ENCODE peak calls at places on chromosome 7, in six cellular contexts. One of them, this sample, is unnamed.

GRCh38 chr7:130910949-130911944 is 177.2 kb upstream of the KLF14 start:
- DNase-seq in astrocyte of the hippocampus: peak; percentile 75
- DNase-seq in KBM-7: no peak
- DNase-seq in brain microvascular endothelial cell: peak; percentile 72
- DNase-seq in HepG2: peak; percentile 28
- DNase-seq in GM20000: no peak
- DNase-seq in this sample: no peak

GRCh38 chr7:156448918-156449317 is 191.7 kb upstream of the RNF32 start:
- DNase-seq in astrocyte of the hippocampus: no peak
- DNase-seq in KBM-7: no peak
- DNase-seq in brain microvascular endothelial cell: no peak
- DNase-seq in HepG2: no peak
- DNase-seq in GM20000: no peak
- DNase-seq in this sample: no peak

GRCh38 chr7:16071246-16071857 is 350.0 kb downstream of the CRPPA start:
- DNase-seq in astrocyte of the hippocampus: peak; percentile 77
- DNase-seq in KBM-7: peak; percentile 84
- DNase-seq in brain microvascular endothelial cell: peak; percentile 25
- DNase-seq in HepG2: peak; percentile 50
- DNase-seq in GM20000: peak; percentile 21
- DNase-seq in this sample: no peak

GRCh38 chr7:26346611-26347200 is 55.0 kb downstream of the SNX10 start:
- DNase-seq in astrocyte of the hippocampus: peak; percentile 26
- DNase-seq in KBM-7: no peak
- DNase-seq in brain microvascular endothelial cell: peak; percentile 12
- DNase-seq in HepG2: no peak
- DNase-seq in GM20000: no peak
- DNase-seq in this sample: no peak

GRCh38 chr7:4612939-4613841 is 68.9 kb upstream of the FOXK1 start:
- DNase-seq in astrocyte of the hippocampus: peak; percentile 35
- DNase-seq in KBM-7: peak; percentile 89
- DNase-seq in brain microvascular endothelial cell: peak; percentile 14
- DNase-seq in HepG2: no peak
- DNase-seq in GM20000: no peak
- DNase-seq in this sample: peak; percentile 10

GRCh38 chr7:43313628-43314378 is 201.4 kb downstream of the HECW1 start:
- DNase-seq in astrocyte of the hippocampus: no peak
- DNase-seq in KBM-7: no peak
- DNase-seq in brain microvascular endothelial cell: no peak
- DNase-seq in HepG2: no peak
- DNase-seq in GM20000: no peak
- DNase-seq in this sample: no peak

GRCh38 chr7:50793115-50793946 is 10.6 kb upstream of the GRB10 start:
- DNase-seq in astrocyte of the hippocampus: peak; percentile 90
- DNase-seq in KBM-7: peak; percentile 40
- DNase-seq in brain microvascular endothelial cell: peak; percentile 45
- DNase-seq in HepG2: no peak
- DNase-seq in GM20000: peak; percentile 53
- DNase-seq in this sample: no peak

GRCh38 chr7:104973909-104974415 is 40.0 kb upstream of the KMT2E start:
- DNase-seq in astrocyte of the hippocampus: peak; percentile 71
- DNase-seq in KBM-7: peak; percentile 33
- DNase-seq in brain microvascular endothelial cell: peak; percentile 64
- DNase-seq in HepG2: no peak
- DNase-seq in GM20000: no peak
- DNase-seq in this sample: peak; percentile 75

GRCh38 chr7:1553513-1554210 is 2.3 kb downstream of the TMEM184A start:
- DNase-seq in astrocyte of the hippocampus: no peak
- DNase-seq in KBM-7: no peak
- DNase-seq in brain microvascular endothelial cell: no peak
- DNase-seq in HepG2: no peak
- DNase-seq in GM20000: no peak
- DNase-seq in this sample: no peak

GRCh38 chr7:92057375-92057774 is 76.9 kb downstream of the CYP51A1 start:
- DNase-seq in astrocyte of the hippocampus: peak; percentile 5
- DNase-seq in KBM-7: no peak
- DNase-seq in brain microvascular endothelial cell: no peak
- DNase-seq in HepG2: no peak
- DNase-seq in GM20000: no peak
- DNase-seq in this sample: no peak

GRCh38 chr7:102426268-102427031 is 6.9 kb upstream of the ORAI2 start:
- DNase-seq in astrocyte of the hippocampus: no peak
- DNase-seq in KBM-7: peak; percentile 28
- DNase-seq in brain microvascular endothelial cell: no peak
- DNase-seq in HepG2: no peak
- DNase-seq in GM20000: peak; percentile 81
- DNase-seq in this sample: no peak

GRCh38 chr7:135980665-135981180 is 3.6 kb upstream of the MTPN start:
- DNase-seq in astrocyte of the hippocampus: peak; percentile 29
- DNase-seq in KBM-7: peak; percentile 27
- DNase-seq in brain microvascular endothelial cell: peak; percentile 39
- DNase-seq in HepG2: no peak
- DNase-seq in GM20000: peak; percentile 39
- DNase-seq in this sample: peak; percentile 10

GRCh38 chr7:140446467-140446866 is 32.8 kb downstream of the MKRN1 start:
- DNase-seq in astrocyte of the hippocampus: no peak
- DNase-seq in KBM-7: no peak
- DNase-seq in brain microvascular endothelial cell: no peak
- DNase-seq in HepG2: no peak
- DNase-seq in GM20000: no peak
- DNase-seq in this sample: no peak

GRCh38 chr7:74284781-74285259 is 4.4 kb upstream of the CLIP2 start:
- DNase-seq in astrocyte of the hippocampus: no peak
- DNase-seq in KBM-7: no peak
- DNase-seq in brain microvascular endothelial cell: no peak
- DNase-seq in HepG2: no peak
- DNase-seq in GM20000: peak; percentile 72
- DNase-seq in this sample: no peak

GRCh38 chr7:117086788-117087187 is 133.5 kb downstream of the ST7 start:
- DNase-seq in astrocyte of the hippocampus: peak; percentile 34
- DNase-seq in KBM-7: no peak
- DNase-seq in brain microvascular endothelial cell: peak; percentile 67
- DNase-seq in HepG2: no peak
- DNase-seq in GM20000: peak; percentile 22
- DNase-seq in this sample: no peak

GRCh38 chr7:151415375-151416112 is 5.7 kb upstream of the WDR86 start:
- DNase-seq in astrocyte of the hippocampus: no peak
- DNase-seq in KBM-7: peak; percentile 31
- DNase-seq in brain microvascular endothelial cell: no peak
- DNase-seq in HepG2: peak; percentile 29
- DNase-seq in GM20000: no peak
- DNase-seq in this sample: no peak

GRCh38 chr7:146791344-146792300 is 675.0 kb downstream of the CNTNAP2 start:
- DNase-seq in astrocyte of the hippocampus: peak; percentile 14
- DNase-seq in KBM-7: no peak
- DNase-seq in brain microvascular endothelial cell: no peak
- DNase-seq in HepG2: no peak
- DNase-seq in GM20000: no peak
- DNase-seq in this sample: no peak

GRCh38 chr7:52961084-52961483 is 74.3 kb upstream of the POM121L12 start:
- DNase-seq in astrocyte of the hippocampus: peak; percentile 35
- DNase-seq in KBM-7: no peak
- DNase-seq in brain microvascular endothelial cell: no peak
- DNase-seq in HepG2: no peak
- DNase-seq in GM20000: no peak
- DNase-seq in this sample: no peak

GRCh38 chr7:1712907-1713501 is 42.9 kb downstream of the ELFN1 start:
- DNase-seq in astrocyte of the hippocampus: no peak
- DNase-seq in KBM-7: no peak
- DNase-seq in brain microvascular endothelial cell: no peak
- DNase-seq in HepG2: no peak
- DNase-seq in GM20000: no peak
- DNase-seq in this sample: no peak

GRCh38 chr7:2896141-2896540 is 52.0 kb upstream of the GNA12 start:
- DNase-seq in astrocyte of the hippocampus: no peak
- DNase-seq in KBM-7: no peak
- DNase-seq in brain microvascular endothelial cell: no peak
- DNase-seq in HepG2: no peak
- DNase-seq in GM20000: no peak
- DNase-seq in this sample: no peak

GRCh38 chr7:27046854-27047549 is 48.8 kb downstream of the HOXA1 start:
- DNase-seq in astrocyte of the hippocampus: no peak
- DNase-seq in KBM-7: peak; percentile 20
- DNase-seq in brain microvascular endothelial cell: peak; percentile 78
- DNase-seq in HepG2: no peak
- DNase-seq in GM20000: no peak
- DNase-seq in this sample: peak; percentile 19

GRCh38 chr7:105653441-105654005 is 72.2 kb upstream of the EFCAB10 start:
- DNase-seq in astrocyte of the hippocampus: no peak
- DNase-seq in KBM-7: no peak
- DNase-seq in brain microvascular endothelial cell: no peak
- DNase-seq in HepG2: peak; percentile 82
- DNase-seq in GM20000: no peak
- DNase-seq in this sample: no peak

GRCh38 chr7:12921751-12922345 is 234.4 kb downstream of the ARL4A start:
- DNase-seq in astrocyte of the hippocampus: no peak
- DNase-seq in KBM-7: no peak
- DNase-seq in brain microvascular endothelial cell: no peak
- DNase-seq in HepG2: no peak
- DNase-seq in GM20000: no peak
- DNase-seq in this sample: no peak

GRCh38 chr7:142709921-142710320 is 39.4 kb upstream of the PRSS1 start:
- DNase-seq in astrocyte of the hippocampus: no peak
- DNase-seq in KBM-7: no peak
- DNase-seq in brain microvascular endothelial cell: no peak
- DNase-seq in HepG2: no peak
- DNase-seq in GM20000: no peak
- DNase-seq in this sample: no peak

GRCh38 chr7:7221602-7222038 is 39.3 kb downstream of the C1GALT1 start:
- DNase-seq in astrocyte of the hippocampus: peak; percentile 32
- DNase-seq in KBM-7: no peak
- DNase-seq in brain microvascular endothelial cell: peak; percentile 50
- DNase-seq in HepG2: no peak
- DNase-seq in GM20000: no peak
- DNase-seq in this sample: peak; percentile 19

GRCh38 chr7:112147752-112148435 is 58.3 kb downstream of the DOCK4 start:
- DNase-seq in astrocyte of the hippocampus: no peak
- DNase-seq in KBM-7: peak; percentile 35
- DNase-seq in brain microvascular endothelial cell: no peak
- DNase-seq in HepG2: no peak
- DNase-seq in GM20000: no peak
- DNase-seq in this sample: no peak

This sample was measured in pulmonary artery endothelial cell.